ENCODE peak calls at places on chromosome 19, in nine cellular contexts. One of them, this sample, is unnamed.

GRCh38 chr19:10260141-10260584 is 8.1 kb downstream of the MRPL4 start:
- DNase-seq in HFFc6: no peak
- DNase-seq in AG04450: no peak
- DNase-seq in endothelial cell: no peak
- DNase-seq in choroid plexus epithelial cell: no peak
- DNase-seq in BE2C: no peak
- DNase-seq in cardiac fibroblast: no peak
- DNase-seq in prostate gland: no peak
- DNase-seq in fibroblast of villous mesenchyme: no peak
- DNase-seq in this sample: no peak

GRCh38 chr19:11549386-11549953 is 9.6 kb downstream of the ELOF1 start:
- DNase-seq in HFFc6: no peak
- DNase-seq in AG04450: no peak
- DNase-seq in endothelial cell: no peak
- DNase-seq in choroid plexus epithelial cell: no peak
- DNase-seq in BE2C: no peak
- DNase-seq in cardiac fibroblast: no peak
- DNase-seq in prostate gland: no peak
- DNase-seq in fibroblast of villous mesenchyme: no peak
- DNase-seq in this sample: no peak

GRCh38 chr19:29098863-29099481 is 114.0 kb downstream of the UQCRFS1 start:
- DNase-seq in HFFc6: peak
- DNase-seq in AG04450: peak
- DNase-seq in endothelial cell: no peak
- DNase-seq in choroid plexus epithelial cell: peak
- DNase-seq in BE2C: no peak
- DNase-seq in cardiac fibroblast: peak
- DNase-seq in prostate gland: no peak
- DNase-seq in fibroblast of villous mesenchyme: peak
- DNase-seq in this sample: no peak

GRCh38 chr19:41688687-41689086 is 617 bp upstream of the CEACAM7 start:
- DNase-seq in HFFc6: no peak
- DNase-seq in AG04450: no peak
- DNase-seq in endothelial cell: no peak
- DNase-seq in choroid plexus epithelial cell: no peak
- DNase-seq in BE2C: no peak
- DNase-seq in cardiac fibroblast: no peak
- DNase-seq in prostate gland: no peak
- DNase-seq in fibroblast of villous mesenchyme: no peak
- DNase-seq in this sample: no peak

GRCh38 chr19:57947088-57947418 is 453 bp downstream of the ZNF256 start:
- DNase-seq in HFFc6: no peak
- DNase-seq in AG04450: no peak
- DNase-seq in endothelial cell: no peak
- DNase-seq in choroid plexus epithelial cell: no peak
- DNase-seq in BE2C: peak
- DNase-seq in cardiac fibroblast: no peak
- DNase-seq in prostate gland: no peak
- DNase-seq in fibroblast of villous mesenchyme: no peak
- DNase-seq in this sample: no peak

GRCh38 chr19:35828694-35829301 is 16.2 kb upstream of the PRODH2 start:
- DNase-seq in HFFc6: peak
- DNase-seq in AG04450: peak
- DNase-seq in endothelial cell: peak
- DNase-seq in choroid plexus epithelial cell: peak
- DNase-seq in BE2C: no peak
- DNase-seq in cardiac fibroblast: peak
- DNase-seq in prostate gland: peak
- DNase-seq in fibroblast of villous mesenchyme: peak
- DNase-seq in this sample: peak

GRCh38 chr19:3184847-3185481 is 766 bp upstream of the NCLN start:
- DNase-seq in HFFc6: no peak
- DNase-seq in AG04450: no peak
- DNase-seq in endothelial cell: peak
- DNase-seq in choroid plexus epithelial cell: peak
- DNase-seq in BE2C: peak
- DNase-seq in cardiac fibroblast: no peak
- DNase-seq in prostate gland: peak
- DNase-seq in fibroblast of villous mesenchyme: no peak
- DNase-seq in this sample: no peak

GRCh38 chr19:47356900-47357299 is 7.8 kb downstream of the DHX34 start:
- DNase-seq in HFFc6: no peak
- DNase-seq in AG04450: no peak
- DNase-seq in endothelial cell: no peak
- DNase-seq in choroid plexus epithelial cell: no peak
- DNase-seq in BE2C: no peak
- DNase-seq in cardiac fibroblast: no peak
- DNase-seq in prostate gland: no peak
- DNase-seq in fibroblast of villous mesenchyme: no peak
- DNase-seq in this sample: no peak

DNA sequence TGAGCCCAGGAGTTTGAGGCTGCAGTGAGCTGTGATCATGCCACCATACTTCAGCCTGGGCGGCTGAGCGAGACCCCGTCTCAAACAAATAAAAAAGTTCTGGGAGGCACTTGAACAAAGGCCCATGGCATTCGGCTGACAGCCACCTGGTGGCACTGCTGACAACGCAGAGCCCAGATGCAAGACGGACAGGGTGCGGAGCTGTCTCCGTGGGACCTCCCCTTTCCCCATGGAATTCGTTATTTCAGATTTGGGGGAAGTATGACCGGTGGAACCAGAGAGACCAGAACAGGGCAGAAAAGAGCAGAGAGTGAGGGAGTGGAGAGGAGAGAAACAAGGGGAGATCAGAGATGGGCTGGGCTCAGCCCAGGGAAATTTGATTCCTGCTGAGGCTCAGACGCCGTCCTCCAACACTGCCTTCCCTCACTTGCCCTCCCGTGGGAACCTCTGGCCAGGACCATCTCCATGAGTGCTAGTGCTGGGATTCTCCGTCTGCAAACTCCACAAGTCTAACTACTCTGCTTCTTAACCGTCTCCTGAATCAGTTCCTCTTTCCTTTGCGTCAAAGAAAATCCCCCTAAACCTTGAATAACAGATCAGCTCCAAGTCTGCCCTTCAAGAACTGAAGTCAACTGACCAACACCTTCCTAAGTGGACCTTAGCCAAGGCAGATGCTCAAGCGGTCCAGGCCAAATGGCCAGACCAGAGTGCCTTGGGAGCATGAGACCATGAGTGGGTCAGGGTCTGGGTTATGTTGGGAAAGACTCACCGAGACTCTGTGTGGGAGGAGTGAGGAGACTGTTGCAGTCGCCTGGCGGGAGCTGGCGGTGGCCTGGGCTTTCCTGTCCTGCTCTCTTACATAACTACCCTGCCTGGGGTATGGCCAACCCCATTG is 11.9 kb upstream of the ATF5 start:
- DNase-seq in HFFc6: no peak
- DNase-seq in AG04450: no peak
- DNase-seq in endothelial cell: no peak
- DNase-seq in choroid plexus epithelial cell: no peak
- DNase-seq in BE2C: no peak
- DNase-seq in cardiac fibroblast: no peak
- DNase-seq in prostate gland: peak
- DNase-seq in fibroblast of villous mesenchyme: no peak
- DNase-seq in this sample: no peak
- TF ChIP-seq CTCF in HFFc6: peak
- TF ChIP-seq CTCF in AG04450: no peak
- TF ChIP-seq CTCF in endothelial cell: no peak
- TF ChIP-seq CTCF in choroid plexus epithelial cell: peak
- TF ChIP-seq CTCF in BE2C: peak
- TF ChIP-seq CTCF in cardiac fibroblast: peak
- TF ChIP-seq CTCF in prostate gland: no peak
- TF ChIP-seq CTCF in fibroblast of villous mesenchyme: no peak
- TF ChIP-seq CTCF in this sample: no peak

GRCh38 chr19:867855-868457 is 8.5 kb downstream of the CFD start:
- DNase-seq in HFFc6: no peak
- DNase-seq in AG04450: no peak
- DNase-seq in endothelial cell: no peak
- DNase-seq in choroid plexus epithelial cell: no peak
- DNase-seq in BE2C: no peak
- DNase-seq in cardiac fibroblast: no peak
- DNase-seq in prostate gland: no peak
- DNase-seq in fibroblast of villous mesenchyme: no peak
- DNase-seq in this sample: no peak

GRCh38 chr19:869245-870177 is 10.0 kb downstream of the CFD start:
- DNase-seq in HFFc6: peak
- DNase-seq in AG04450: peak
- DNase-seq in endothelial cell: no peak
- DNase-seq in choroid plexus epithelial cell: peak
- DNase-seq in BE2C: no peak
- DNase-seq in cardiac fibroblast: peak
- DNase-seq in prostate gland: no peak
- DNase-seq in fibroblast of villous mesenchyme: peak
- DNase-seq in this sample: no peak

GRCh38 chr19:868458-869244 is 9.2 kb downstream of the CFD start:
- DNase-seq in HFFc6: no peak
- DNase-seq in AG04450: no peak
- DNase-seq in endothelial cell: no peak
- DNase-seq in choroid plexus epithelial cell: no peak
- DNase-seq in BE2C: no peak
- DNase-seq in cardiac fibroblast: no peak
- DNase-seq in prostate gland: no peak
- DNase-seq in fibroblast of villous mesenchyme: no peak
- DNase-seq in this sample: no peak

GRCh38 chr19:867301-867793 is 7.9 kb downstream of the CFD start:
- DNase-seq in HFFc6: no peak
- DNase-seq in AG04450: no peak
- DNase-seq in endothelial cell: no peak
- DNase-seq in choroid plexus epithelial cell: peak
- DNase-seq in BE2C: no peak
- DNase-seq in cardiac fibroblast: no peak
- DNase-seq in prostate gland: no peak
- DNase-seq in fibroblast of villous mesenchyme: no peak
- DNase-seq in this sample: no peak

DNA sequence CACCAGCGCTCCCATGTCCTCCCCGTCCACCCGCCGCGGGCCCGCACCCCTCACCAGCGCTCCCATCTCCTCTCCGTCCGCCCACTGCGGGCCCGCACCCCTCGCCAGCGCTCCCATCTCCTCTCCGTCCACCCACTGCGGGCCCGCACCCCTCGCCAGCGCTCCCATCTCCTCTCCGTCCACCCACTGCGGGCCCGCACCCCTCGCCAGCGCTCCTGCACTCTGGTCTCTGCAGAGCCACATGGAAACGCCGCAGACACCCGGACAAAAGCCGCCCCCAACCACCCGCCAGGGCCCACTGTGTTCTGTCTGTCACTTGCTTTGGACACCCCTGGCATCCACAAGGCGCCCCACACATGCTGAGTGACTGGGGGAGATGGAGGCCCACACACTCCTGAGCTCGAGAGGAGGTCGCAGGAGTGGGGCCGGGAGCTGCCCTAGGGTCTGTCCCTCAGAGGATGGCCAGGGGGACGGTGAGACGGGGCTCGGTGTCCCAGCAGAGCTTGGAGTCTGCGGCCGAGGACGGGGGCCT is 7.4 kb downstream of the CFD start:
- DNase-seq in HFFc6: no peak
- DNase-seq in AG04450: no peak
- DNase-seq in endothelial cell: no peak
- DNase-seq in choroid plexus epithelial cell: no peak
- DNase-seq in BE2C: no peak
- DNase-seq in cardiac fibroblast: no peak
- DNase-seq in prostate gland: no peak
- DNase-seq in fibroblast of villous mesenchyme: no peak
- DNase-seq in this sample: no peak
- TF ChIP-seq CTCF in HFFc6: no peak
- TF ChIP-seq CTCF in AG04450: no peak
- TF ChIP-seq CTCF in endothelial cell: no peak
- TF ChIP-seq CTCF in choroid plexus epithelial cell: no peak
- TF ChIP-seq CTCF in BE2C: no peak
- TF ChIP-seq CTCF in cardiac fibroblast: no peak
- TF ChIP-seq CTCF in prostate gland: no peak
- TF ChIP-seq CTCF in fibroblast of villous mesenchyme: no peak
- TF ChIP-seq CTCF in this sample: no peak

GRCh38 chr19:18657590-18658365 is 20.9 kb downstream of the KLHL26 start:
- DNase-seq in HFFc6: no peak
- DNase-seq in AG04450: peak
- DNase-seq in endothelial cell: no peak
- DNase-seq in choroid plexus epithelial cell: peak
- DNase-seq in BE2C: peak
- DNase-seq in cardiac fibroblast: peak
- DNase-seq in prostate gland: no peak
- DNase-seq in fibroblast of villous mesenchyme: peak
- DNase-seq in this sample: no peak

GRCh38 chr19:18660051-18660910 is 23.2 kb upstream of the CRTC1 start:
- DNase-seq in HFFc6: peak
- DNase-seq in AG04450: no peak
- DNase-seq in endothelial cell: no peak
- DNase-seq in choroid plexus epithelial cell: peak
- DNase-seq in BE2C: no peak
- DNase-seq in cardiac fibroblast: peak
- DNase-seq in prostate gland: no peak
- DNase-seq in fibroblast of villous mesenchyme: peak
- DNase-seq in this sample: no peak

GRCh38 chr19:18656337-18657086 is 19.7 kb downstream of the KLHL26 start:
- DNase-seq in HFFc6: no peak
- DNase-seq in AG04450: no peak
- DNase-seq in endothelial cell: no peak
- DNase-seq in choroid plexus epithelial cell: no peak
- DNase-seq in BE2C: no peak
- DNase-seq in cardiac fibroblast: no peak
- DNase-seq in prostate gland: no peak
- DNase-seq in fibroblast of villous mesenchyme: no peak
- DNase-seq in this sample: no peak

GRCh38 chr19:18659281-18660050 is 22.6 kb downstream of the KLHL26 start:
- DNase-seq in HFFc6: no peak
- DNase-seq in AG04450: no peak
- DNase-seq in endothelial cell: no peak
- DNase-seq in choroid plexus epithelial cell: no peak
- DNase-seq in BE2C: no peak
- DNase-seq in cardiac fibroblast: peak
- DNase-seq in prostate gland: no peak
- DNase-seq in fibroblast of villous mesenchyme: peak
- DNase-seq in this sample: no peak

GRCh38 chr19:18658366-18658855 is 21.6 kb downstream of the KLHL26 start:
- DNase-seq in HFFc6: no peak
- DNase-seq in AG04450: no peak
- DNase-seq in endothelial cell: no peak
- DNase-seq in choroid plexus epithelial cell: no peak
- DNase-seq in BE2C: no peak
- DNase-seq in cardiac fibroblast: no peak
- DNase-seq in prostate gland: no peak
- DNase-seq in fibroblast of villous mesenchyme: no peak
- DNase-seq in this sample: no peak
- TF ChIP-seq CTCF in HFFc6: no peak
- TF ChIP-seq CTCF in AG04450: no peak
- TF ChIP-seq CTCF in endothelial cell: no peak
- TF ChIP-seq CTCF in choroid plexus epithelial cell: no peak
- TF ChIP-seq CTCF in BE2C: no peak
- TF ChIP-seq CTCF in cardiac fibroblast: no peak
- TF ChIP-seq CTCF in prostate gland: no peak
- TF ChIP-seq CTCF in fibroblast of villous mesenchyme: no peak
- TF ChIP-seq CTCF in this sample: no peak

DNA sequence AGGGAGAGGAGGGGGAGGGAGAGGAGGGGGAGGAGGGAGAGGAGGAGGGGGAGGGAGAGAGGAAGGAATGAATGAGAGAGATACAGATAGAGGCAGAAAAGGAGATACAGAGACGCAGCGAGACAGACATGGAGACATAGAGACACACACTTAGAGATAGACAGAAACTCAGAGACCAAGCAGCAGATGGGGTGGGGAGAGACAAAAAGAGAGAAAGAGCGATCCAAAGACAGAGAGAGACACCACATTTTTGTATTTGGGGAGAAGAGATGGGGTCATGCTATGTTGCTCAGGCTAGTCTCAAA is 877 bp upstream of the CA11 start:
- DNase-seq in HFFc6: no peak
- DNase-seq in AG04450: no peak
- DNase-seq in endothelial cell: no peak
- DNase-seq in choroid plexus epithelial cell: no peak
- DNase-seq in BE2C: no peak
- DNase-seq in cardiac fibroblast: no peak
- DNase-seq in prostate gland: no peak
- DNase-seq in fibroblast of villous mesenchyme: no peak
- DNase-seq in this sample: no peak
- TF ChIP-seq CTCF in HFFc6: no peak
- TF ChIP-seq CTCF in AG04450: no peak
- TF ChIP-seq CTCF in endothelial cell: no peak
- TF ChIP-seq CTCF in choroid plexus epithelial cell: no peak
- TF ChIP-seq CTCF in BE2C: no peak
- TF ChIP-seq CTCF in cardiac fibroblast: no peak
- TF ChIP-seq CTCF in prostate gland: no peak
- TF ChIP-seq CTCF in fibroblast of villous mesenchyme: no peak
- TF ChIP-seq CTCF in this sample: no peak